ENCODE peak calls at places on chromosomes 5 and 9, in five cellular contexts. N, W, L, Z and R are unnamed samples.

GRCh38 chr5:73022480-73023169 is 66.8 kb downstream of the FCHO2 start:
- DNase-seq in N (no peak), W (no peak), L (no peak), Z (no peak), R (no peak)

GRCh38 chr5:137566780-137567179 is 67.7 kb upstream of the SPOCK1 start:
- DNase-seq in N (no peak), W (no peak), L (no peak), Z (no peak), R (peak)

GRCh38 chr9:966936-967335 is 9.5 kb upstream of the DMRT3 start:
- DNase-seq in N (no peak), W (no peak), L (no peak), Z (no peak), R (no peak)

GRCh38 chr9:82252116-82252515 is 263.5 kb downstream of the SPATA31D1 start:
- DNase-seq in N (no peak), W (no peak), L (no peak), Z (no peak), R (no peak)

GRCh38 chr5:1110930-1111726 is 735 bp downstream of the SLC12A7 start:
- DNase-seq in N (no peak), W (no peak), L (no peak), Z (no peak), R (no peak)

GRCh38 chr5:147332643-147333042 is 97.8 kb downstream of the STK32A start:
- DNase-seq in N (no peak), W (no peak), L (no peak), Z (no peak), R (no peak)

GRCh38 chr9:126000731-126001580 is 253.8 kb downstream of the PBX3 start:
- DNase-seq in N (no peak), W (no peak), L (no peak), Z (no peak), R (no peak)

GRCh38 chr9:2192356-2192979 is 177.3 kb downstream of the SMARCA2 start:
- DNase-seq in N (no peak), W (no peak), L (no peak), Z (peak), R (no peak)

GRCh38 chr5:39175273-39175955 is 43.9 kb downstream of the FYB1 start:
- DNase-seq in N (no peak), W (no peak), L (no peak), Z (no peak), R (no peak)

GRCh38 chr5:170388818-170389217 is 349 bp downstream of the KCNMB1 start:
- DNase-seq in N (no peak), W (no peak), L (no peak), Z (no peak), R (no peak)

GRCh38 chr5:7047862-7048261 is 334.6 kb downstream of the TENT4A start:
- DNase-seq in N (no peak), W (peak), L (no peak), Z (no peak), R (no peak)

GRCh38 chr5:7039058-7039457 is 325.8 kb downstream of the TENT4A start:
- DNase-seq in N (no peak), W (no peak), L (no peak), Z (no peak), R (no peak)

DNA sequence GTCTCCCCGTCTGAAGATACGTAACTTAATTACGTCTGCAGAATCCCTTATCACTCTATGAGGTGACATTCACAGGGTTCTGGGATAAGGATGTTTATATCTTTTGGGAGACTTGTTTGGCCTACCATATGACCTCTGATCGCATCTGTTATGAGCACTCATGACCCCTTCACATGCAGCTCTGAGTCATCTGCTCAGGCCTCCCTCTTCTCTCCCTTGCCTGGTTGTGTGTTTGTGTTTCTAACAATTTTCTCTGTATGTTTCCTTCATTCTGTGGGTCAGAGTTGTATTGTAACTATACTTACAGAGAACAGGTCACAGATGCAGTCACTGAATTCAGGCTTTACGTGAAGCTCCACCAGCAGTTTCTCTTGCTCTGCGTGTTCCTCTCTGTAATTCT is 330.6 kb downstream of the TENT4A start:
- DNase-seq in N (no peak), W (no peak), L (no peak), Z (no peak), R (no peak)
- TF ChIP-seq CTCF in N (no peak), W (no peak), L (no peak), Z (no peak), R (no peak)

DNA sequence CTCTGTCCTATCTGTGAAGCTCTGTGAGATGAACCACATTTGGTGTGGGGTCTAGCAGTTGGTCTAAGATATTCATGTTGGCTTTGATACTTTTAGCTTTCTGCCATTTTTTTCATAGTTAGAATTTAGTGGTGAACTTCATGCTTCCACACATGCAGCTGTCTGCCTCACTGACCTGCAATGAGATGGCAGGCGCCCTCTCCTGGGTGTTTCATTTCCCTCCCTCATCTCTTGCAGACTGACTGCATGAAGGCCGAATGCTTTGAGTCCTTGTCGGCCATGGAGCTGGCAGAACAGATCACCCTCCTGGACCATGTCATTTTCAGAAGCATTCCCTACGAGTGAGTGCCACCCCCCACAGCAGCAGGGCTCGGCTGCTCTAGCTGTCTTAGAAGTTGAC is 26.1 kb upstream of the CKMT2 start:
- DNase-seq in N (no peak), W (no peak), L (no peak), Z (peak), R (no peak)
- TF ChIP-seq CTCF in N (no peak), W (no peak), L (peak), Z (peak), R (peak)

DNA sequence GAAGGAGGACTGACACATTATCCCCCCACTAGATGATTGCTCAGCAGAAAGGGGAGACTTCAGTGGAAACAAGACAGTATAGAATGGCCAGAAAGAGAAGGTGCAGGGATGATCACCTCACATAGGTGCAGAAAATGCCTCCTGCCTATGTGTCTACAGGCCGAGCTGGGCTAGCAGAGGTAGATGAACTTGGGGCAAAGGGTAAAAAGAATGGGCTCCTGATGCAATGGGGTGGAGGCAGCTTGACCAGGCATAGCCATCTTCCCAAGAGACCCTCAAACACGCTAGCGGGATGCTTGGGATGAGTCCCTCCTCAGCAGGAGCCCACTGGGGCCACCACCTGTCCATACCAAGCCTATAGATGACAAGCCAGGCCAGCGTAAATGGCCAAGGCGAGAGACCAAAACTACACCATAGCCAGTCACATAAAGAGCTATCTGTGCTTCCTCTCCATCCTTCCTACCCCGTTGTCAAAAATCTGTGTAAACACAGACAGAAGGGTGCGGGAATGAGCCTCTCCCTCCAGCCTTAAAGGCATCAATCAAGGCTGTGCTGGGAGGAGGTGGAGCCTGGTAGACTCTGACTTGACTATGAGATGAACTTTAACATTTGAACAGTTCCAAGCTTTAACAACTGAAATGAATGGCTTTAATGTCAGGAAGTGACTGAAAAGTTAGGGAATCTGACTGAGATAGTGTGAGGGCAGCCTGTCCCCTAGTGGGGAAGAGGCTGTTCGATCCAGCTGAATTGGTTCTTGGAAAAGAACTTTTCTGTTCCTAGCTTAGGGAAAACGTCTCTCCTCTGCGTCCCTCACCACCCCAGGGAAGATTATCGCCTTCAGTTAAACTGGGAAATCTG is 10.4 kb downstream of the C9orf152 start:
- DNase-seq in N (no peak), W (no peak), L (no peak), Z (no peak), R (peak)
- TF ChIP-seq CTCF in N (no peak), W (no peak), L (peak), Z (peak), R (peak)

DNA sequence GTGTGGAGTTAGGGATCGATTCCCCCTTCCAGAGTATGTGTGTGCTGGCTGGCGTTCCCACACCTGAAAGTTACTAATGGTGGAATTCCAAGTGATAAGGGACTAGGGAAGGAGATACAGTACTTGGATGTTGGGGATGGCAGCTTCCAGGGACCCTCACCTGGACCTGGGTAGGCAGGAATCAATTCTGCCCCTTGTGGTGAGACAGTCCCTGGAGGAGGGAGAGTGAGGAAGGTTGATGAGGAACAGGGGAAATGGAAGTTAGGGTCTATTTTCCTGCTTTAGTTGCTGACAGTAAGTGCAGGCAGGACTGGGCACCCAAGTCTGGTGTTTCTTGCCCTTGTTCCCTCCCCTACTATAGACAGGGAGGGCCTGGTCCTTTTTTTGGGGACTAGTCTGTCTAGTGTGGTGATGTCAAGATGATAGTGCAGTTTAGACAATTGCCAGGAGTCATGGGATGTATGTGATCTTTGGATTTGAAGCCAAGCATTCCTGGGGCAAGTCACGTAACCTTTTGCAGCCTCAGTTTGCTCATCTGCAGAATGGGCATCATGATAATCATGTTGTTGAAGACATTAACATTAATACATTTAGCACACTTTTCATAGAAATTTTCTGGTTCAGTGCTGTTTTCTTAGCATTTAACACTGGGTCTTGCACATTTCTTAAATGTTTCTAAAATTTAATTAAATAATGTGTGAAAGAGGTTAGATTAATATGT is 51.7 kb downstream of the DAB2IP start:
- DNase-seq in N (no peak), W (no peak), L (no peak), Z (no peak), R (no peak)
- TF ChIP-seq CTCF in N (no peak), W (no peak), L (peak), Z (no peak), R (no peak)

GRCh38 chr5:34031966-34032365 is 11.0 kb downstream of the C1QTNF3 start:
- DNase-seq in N (no peak), W (no peak), L (no peak), Z (no peak), R (no peak)
- TF ChIP-seq CTCF in N (no peak), W (no peak), L (no peak), Z (no peak), R (no peak)